ENCODE peak calls at places on chromosomes 5 and 9, in four cellular contexts. D is cerebellum, T is HuH-7.5, O is mucosa of gallbladder. J is an unnamed sample.

GRCh38 chr5:81286059-81286617 is 15.2 kb upstream of the ZCCHC9 start:
- DNase-seq in O (no peak), T (no peak), D (no peak), J (no peak)

GRCh38 chr9:132578367-132578932 is 4.0 kb upstream of the BARHL1 start:
- DNase-seq in T (no peak), O (no peak), D (no peak), J (no peak)

GRCh38 chr5:52791366-52791765 is 3.6 kb downstream of the ITGA1 start:
- DNase-seq in O (no peak), D (no peak), T (no peak), J (no peak)

GRCh38 chr5:175573493-175574269 is 84.2 kb upstream of the HRH2 start:
- DNase-seq in D (no peak), O (no peak), T (no peak), J (no peak)

GRCh38 chr5:53340956-53341750 is 139.3 kb upstream of the FST start:
- DNase-seq in D (no peak), O (no peak), T (no peak), J (no peak)

GRCh38 chr5:40479939-40480338 is 199.8 kb upstream of the PTGER4 start:
- DNase-seq in D (no peak), T (no peak), O (no peak), J (no peak)

GRCh38 chr5:105952875-105953274 is 1717.9 kb downstream of the EFNA5 start:
- DNase-seq in D (no peak), O (no peak), T (no peak), J (peak)

GRCh38 chr5:137220523-137220927 is 278.6 kb downstream of the SPOCK1 start:
- DNase-seq in O (no peak), D (no peak), T (peak), J (peak)

GRCh38 chr5:176542596-176543427 is 5.6 kb upstream of the RNF44 start:
- DNase-seq in D (no peak), O (no peak), T (peak), J (no peak)

GRCh38 chr5:57724836-57725235 is 242.2 kb upstream of the ACTBL2 start:
- DNase-seq in T (no peak), D (no peak), O (no peak), J (no peak)

GRCh38 chr9:35774907-35775635 is 16.3 kb upstream of the NPR2 start:
- DNase-seq in D (peak), T (no peak), O (no peak), J (no peak)

J was measured in NCI-H2029.